ENCODE peak calls at places on chromosome 7, in five cellular contexts. H is CD8-positive, alpha-beta T cell; U is body of pancreas; M is hepatocyte; W is PC-3. E is an unnamed sample. For H3K9me3, the result is how much of the 10 kb centered on the place peaks cover.

GRCh38 chr7:1263391-1263951 is 30.8 kb downstream of the UNCX start:
- DNase-seq in H (no peak), U (no peak), M (no peak), W (no peak), E (no peak)

GRCh38 chr7:26515462-26515861 is 223.8 kb downstream of the SNX10 start:
- DNase-seq in H (no peak), U (peak), M (no peak), W (peak), E (no peak)

GRCh38 chr7:37176079-37176478 is 272.6 kb downstream of the ELMO1 start:
- DNase-seq in H (no peak), U (no peak), M (no peak), W (no peak), E (no peak)

GRCh38 chr7:100914208-100914878 is 18.7 kb upstream of the ACHE start:
- DNase-seq in H (no peak), U (peak), M (no peak), W (peak), E (no peak)

GRCh38 chr7:107982918-107983389 is 20.0 kb downstream of the LAMB1 start:
- DNase-seq in H (no peak), U (no peak), M (peak), W (peak), E (no peak)

GRCh38 chr7:26208040-26208439 is 6.5 kb downstream of the CBX3 start:
- DNase-seq in H (no peak), U (no peak), M (no peak), W (no peak), E (no peak)

GRCh38 chr7:16066805-16067459 is 354.4 kb downstream of the CRPPA start:
- DNase-seq in H (no peak), U (no peak), M (no peak), W (no peak), E (no peak)

GRCh38 chr7:141557360-141557759 is 6.2 kb downstream of the AGK start:
- DNase-seq in H (no peak), U (no peak), M (no peak), W (no peak), E (no peak)

GRCh38 chr7:45435846-45436245 is 138.3 kb upstream of the ADCY1 start:
- DNase-seq in H (no peak), U (no peak), M (no peak), W (peak), E (no peak)

DNA sequence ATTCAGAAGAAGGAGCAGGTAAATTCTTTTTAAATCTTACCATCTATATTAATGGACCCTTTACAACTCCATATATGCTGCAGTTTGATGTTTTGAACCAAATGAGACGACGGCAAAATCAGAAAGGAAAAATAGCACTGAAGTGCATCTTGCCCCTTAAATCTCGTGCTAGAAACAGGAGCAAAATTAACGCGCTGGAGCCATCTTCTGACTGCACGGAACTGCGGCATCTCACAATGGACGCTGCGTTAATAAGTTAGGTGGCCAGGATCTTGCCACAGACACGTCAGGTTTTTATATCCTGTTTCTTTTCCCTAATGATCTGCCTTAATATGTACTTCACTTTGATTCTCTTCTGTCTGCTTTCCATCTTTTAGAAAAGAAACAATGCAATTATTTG is 354.5 kb downstream of the TFEC start:
- DNase-seq in H (no peak), U (no peak), M (peak), W (peak), E (no peak)
- TF ChIP-seq CTCF in H (no peak), U (no peak), M (peak), W (peak), E (no peak)

GRCh38 chr7:157869793-157870192 is 533.0 kb downstream of the DNAJB6 start:
- DNase-seq in H (no peak), U (no peak), M (no peak), W (no peak), E (no peak)

GRCh38 chr7:157871681-157872080 is 534.9 kb downstream of the DNAJB6 start:
- DNase-seq in H (no peak), U (no peak), M (no peak), W (no peak), E (no peak)

GRCh38 chr7:157873181-157873580 is 536.4 kb downstream of the DNAJB6 start:
- DNase-seq in H (no peak), U (no peak), M (no peak), W (no peak), E (no peak)

GRCh38 chr7:157872447-157872846 is 535.6 kb downstream of the DNAJB6 start:
- DNase-seq in H (no peak), U (no peak), M (no peak), W (no peak), E (no peak)

DNA sequence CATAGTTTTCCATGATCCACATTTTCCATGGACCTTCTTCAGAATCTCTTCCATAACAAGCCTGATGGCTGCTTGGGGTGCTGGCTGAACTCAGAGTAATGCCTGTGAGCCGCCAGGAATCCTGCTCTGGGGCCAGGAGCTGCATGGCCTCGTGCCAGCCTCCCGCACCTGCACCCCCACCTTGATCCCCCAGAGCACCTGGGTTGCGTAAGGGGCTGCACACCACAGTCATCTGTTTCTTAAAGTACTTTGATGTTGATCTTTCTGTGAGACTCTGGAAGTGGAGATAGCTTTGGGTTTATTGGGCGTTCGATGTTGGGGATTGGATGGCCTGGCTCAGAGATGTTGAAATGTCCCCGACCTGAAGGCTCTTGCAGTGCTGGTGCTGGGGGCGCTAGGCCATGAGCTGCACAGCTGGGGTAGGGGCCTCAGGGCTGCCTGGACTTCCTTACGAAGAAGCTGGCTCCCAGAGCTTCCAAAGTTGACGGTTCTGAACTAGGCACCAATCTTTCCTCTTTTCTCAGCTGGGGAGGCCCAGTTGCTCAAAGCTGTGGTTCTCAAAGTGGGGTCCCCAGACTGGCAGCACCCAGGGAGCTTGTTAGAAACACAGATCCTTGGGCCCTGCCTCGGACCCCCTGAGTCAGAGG is 534.0 kb downstream of the DNAJB6 start:
- DNase-seq in H (no peak), U (no peak), M (no peak), W (no peak), E (no peak)
- H3K9me3 ChIP-seq in H (under half), U (under half), M (under half), W (under half), E (under half)

DNA sequence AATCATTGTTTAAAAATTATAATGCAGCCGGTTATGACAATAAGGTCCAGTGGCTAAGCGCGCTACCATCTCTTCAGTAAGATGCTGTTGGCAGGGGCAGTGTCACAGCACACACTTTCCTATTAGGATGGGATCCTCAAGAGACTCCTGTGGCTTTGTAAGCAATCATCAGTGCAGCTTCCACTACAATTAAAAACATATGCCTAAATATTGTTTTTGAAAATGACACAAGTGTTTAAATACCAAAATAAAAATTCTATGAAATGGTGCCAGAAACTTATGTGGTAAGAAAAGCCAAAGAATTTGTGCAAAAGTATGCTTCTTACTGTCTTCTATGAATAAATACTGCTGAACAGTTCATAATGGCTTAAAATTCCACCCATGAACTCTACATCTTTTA is 132.9 kb downstream of the SEMA3C start:
- DNase-seq in H (no peak), U (no peak), M (no peak), W (no peak), E (no peak)
- H3K27ac ChIP-seq in H (no peak), U (no peak), M (no peak), W (no peak), E (no peak)

GRCh38 chr7:29408841-29409243 is 154.8 kb upstream of the PRR15 start:
- DNase-seq in H (peak), U (peak), M (peak), W (peak), E (no peak)

GRCh38 chr7:29406366-29406765 is 157.3 kb upstream of the PRR15 start:
- DNase-seq in H (no peak), U (no peak), M (no peak), W (no peak), E (no peak)

GRCh38 chr7:29401827-29402226 is 161.8 kb upstream of the PRR15 start:
- DNase-seq in H (no peak), U (no peak), M (no peak), W (no peak), E (no peak)

GRCh38 chr7:29410981-29411380 is 152.7 kb upstream of the PRR15 start:
- DNase-seq in H (no peak), U (no peak), M (no peak), W (no peak), E (no peak)

DNA sequence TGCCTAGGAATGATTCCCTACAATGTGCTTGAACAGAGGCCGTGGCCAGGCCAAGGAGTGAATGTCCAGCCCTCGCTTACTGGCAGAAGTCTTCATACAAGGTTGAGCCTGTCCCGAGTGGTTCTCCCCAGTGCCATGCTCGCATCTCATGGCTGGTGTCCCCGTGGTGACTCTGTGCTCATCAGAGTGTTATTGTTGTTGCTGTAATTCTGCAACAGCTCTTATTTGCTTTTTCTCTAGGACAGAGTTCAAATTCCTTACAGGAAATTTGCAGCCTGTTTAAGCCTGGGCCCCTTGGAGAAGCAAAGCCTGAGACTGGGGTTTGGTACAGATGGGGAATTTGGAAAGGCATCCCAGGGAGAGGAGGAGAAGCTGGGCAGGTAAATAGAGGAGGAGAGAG is 157.7 kb upstream of the PRR15 start:
- DNase-seq in H (no peak), U (no peak), M (no peak), W (no peak), E (no peak)
- TF ChIP-seq CTCF in H (no peak), U (no peak), M (no peak), W (no peak), E (no peak)

DNA sequence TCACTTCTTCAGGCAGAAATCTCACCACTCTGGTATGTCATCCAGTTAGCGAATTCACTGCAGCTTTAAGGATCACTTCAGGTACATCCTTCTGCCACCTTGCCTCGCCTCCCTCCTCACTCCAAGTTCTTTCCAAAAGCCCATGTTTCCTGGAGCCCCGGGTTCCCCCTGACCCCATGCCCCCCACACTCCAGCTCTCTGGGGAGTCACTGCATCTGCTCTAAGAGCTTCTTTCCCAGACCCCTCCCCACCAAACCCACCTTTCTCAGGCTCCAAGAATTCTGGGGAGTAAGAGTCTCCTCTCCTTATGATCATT is 969.5 kb upstream of the ZNF722 start:
- DNase-seq in H (no peak), U (no peak), M (no peak), W (no peak), E (no peak)
- H3K9me3 ChIP-seq in H (under half), U (under half), M (under half), W (under half), E (under half)

DNA sequence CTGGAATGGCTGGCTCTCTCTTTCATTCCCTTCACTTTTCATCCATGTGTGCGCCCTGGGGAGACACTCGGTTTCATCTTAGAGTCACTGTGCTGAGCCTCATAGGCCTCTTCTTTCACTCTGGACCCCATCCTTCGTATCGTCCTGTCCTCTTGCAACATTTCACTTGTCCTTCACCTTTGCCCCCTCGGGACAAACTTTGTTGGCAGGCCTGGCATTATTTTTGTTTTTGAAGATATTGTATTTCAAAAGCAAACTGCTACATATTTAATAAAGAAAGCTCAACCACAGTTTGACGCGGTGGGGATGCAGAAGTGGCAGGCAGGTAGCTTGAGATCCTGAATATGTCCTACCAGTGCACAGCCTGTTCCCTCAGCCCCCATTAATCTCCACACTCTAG is 36.6 kb downstream of the HIPK2 start:
- DNase-seq in H (no peak), U (no peak), M (no peak), W (no peak), E (no peak)
- H3K27ac ChIP-seq in H (no peak), U (peak), M (peak), W (peak), E (no peak)

E was measured in CD4-positive, alpha-beta T cell.